ENCODE peak calls at places on chromosomes 12 and 14, in five cellular contexts. One of them, this sample, is unnamed.

GRCh38 chr12:124548854-124549378 is 18.5 kb downstream of the NCOR2 start:
- DNase-seq in lower leg skin: peak
- DNase-seq in heart right ventricle: no peak
- DNase-seq in HCT116: no peak
- DNase-seq in NB4: no peak
- DNase-seq in this sample: no peak

GRCh38 chr12:26092706-26093105 is 32.1 kb downstream of the BHLHE41 start:
- DNase-seq in NB4: no peak
- DNase-seq in lower leg skin: no peak
- DNase-seq in heart right ventricle: no peak
- DNase-seq in HCT116: no peak
- DNase-seq in this sample: no peak

GRCh38 chr12:62750941-62751843 is 183.8 kb downstream of the PPM1H start:
- DNase-seq in HCT116: no peak
- DNase-seq in lower leg skin: no peak
- DNase-seq in NB4: no peak
- DNase-seq in heart right ventricle: no peak
- DNase-seq in this sample: no peak

GRCh38 chr14:63654346-63654745 is 12.7 kb upstream of the WDR89 start:
- DNase-seq in heart right ventricle: no peak
- DNase-seq in HCT116: no peak
- DNase-seq in lower leg skin: no peak
- DNase-seq in NB4: no peak
- DNase-seq in this sample: no peak

GRCh38 chr14:89004195-89004594 is 179.7 kb downstream of the TTC8 start:
- DNase-seq in NB4: peak
- DNase-seq in lower leg skin: no peak
- DNase-seq in heart right ventricle: no peak
- DNase-seq in HCT116: no peak
- DNase-seq in this sample: no peak

GRCh38 chr12:27236498-27236897 is 7.6 kb upstream of the STK38L start:
- DNase-seq in lower leg skin: no peak
- DNase-seq in HCT116: peak
- DNase-seq in heart right ventricle: no peak
- DNase-seq in NB4: peak
- DNase-seq in this sample: no peak

GRCh38 chr12:5524769-5525436 is 93.0 kb downstream of the NTF3 start:
- DNase-seq in heart right ventricle: no peak
- DNase-seq in HCT116: no peak
- DNase-seq in NB4: no peak
- DNase-seq in lower leg skin: peak
- DNase-seq in this sample: no peak

GRCh38 chr12:97312570-97313135 is 150.0 kb upstream of the RMST start:
- DNase-seq in NB4: no peak
- DNase-seq in heart right ventricle: no peak
- DNase-seq in HCT116: no peak
- DNase-seq in lower leg skin: no peak
- DNase-seq in this sample: no peak

GRCh38 chr12:14418526-14418925 is 53.0 kb downstream of the ATF7IP start:
- DNase-seq in HCT116: no peak
- DNase-seq in NB4: no peak
- DNase-seq in heart right ventricle: no peak
- DNase-seq in lower leg skin: no peak
- DNase-seq in this sample: no peak

GRCh38 chr14:61940669-61941420 is 178.6 kb downstream of the SNAPC1 start:
- DNase-seq in NB4: no peak
- DNase-seq in heart right ventricle: no peak
- DNase-seq in lower leg skin: no peak
- DNase-seq in HCT116: no peak
- DNase-seq in this sample: no peak

GRCh38 chr14:75059642-75060041 is 4.2 kb downstream of the ACYP1 start:
- DNase-seq in HCT116: no peak
- DNase-seq in NB4: no peak
- DNase-seq in heart right ventricle: no peak
- DNase-seq in lower leg skin: no peak
- DNase-seq in this sample: no peak

GRCh38 chr12:66160704-66161103 is 9.1 kb downstream of the TMBIM4 start:
- DNase-seq in NB4: no peak
- DNase-seq in lower leg skin: no peak
- DNase-seq in HCT116: no peak
- DNase-seq in heart right ventricle: peak
- DNase-seq in this sample: no peak

GRCh38 chr12:90235642-90236041 is 527.0 kb upstream of the ATP2B1 start:
- DNase-seq in NB4: no peak
- DNase-seq in heart right ventricle: no peak
- DNase-seq in HCT116: no peak
- DNase-seq in lower leg skin: no peak
- DNase-seq in this sample: no peak

GRCh38 chr14:104794099-104794498 is 1.4 kb downstream of the AKT1 start:
- DNase-seq in heart right ventricle: peak
- DNase-seq in lower leg skin: peak
- DNase-seq in HCT116: no peak
- DNase-seq in NB4: peak
- DNase-seq in this sample: peak

GRCh38 chr12:21695896-21696295 is 38.3 kb upstream of the LDHB start:
- DNase-seq in heart right ventricle: no peak
- DNase-seq in NB4: no peak
- DNase-seq in HCT116: no peak
- DNase-seq in lower leg skin: no peak
- DNase-seq in this sample: no peak

GRCh38 chr14:95075789-95076188 is 81.5 kb downstream of the DICER1 start:
- DNase-seq in HCT116: no peak
- DNase-seq in lower leg skin: no peak
- DNase-seq in heart right ventricle: no peak
- DNase-seq in NB4: no peak
- DNase-seq in this sample: no peak
- TF ChIP-seq CTCF in HCT116: no peak
- TF ChIP-seq CTCF in lower leg skin: no peak
- TF ChIP-seq CTCF in heart right ventricle: no peak
- TF ChIP-seq CTCF in NB4: no peak
- TF ChIP-seq CTCF in this sample: no peak

DNA sequence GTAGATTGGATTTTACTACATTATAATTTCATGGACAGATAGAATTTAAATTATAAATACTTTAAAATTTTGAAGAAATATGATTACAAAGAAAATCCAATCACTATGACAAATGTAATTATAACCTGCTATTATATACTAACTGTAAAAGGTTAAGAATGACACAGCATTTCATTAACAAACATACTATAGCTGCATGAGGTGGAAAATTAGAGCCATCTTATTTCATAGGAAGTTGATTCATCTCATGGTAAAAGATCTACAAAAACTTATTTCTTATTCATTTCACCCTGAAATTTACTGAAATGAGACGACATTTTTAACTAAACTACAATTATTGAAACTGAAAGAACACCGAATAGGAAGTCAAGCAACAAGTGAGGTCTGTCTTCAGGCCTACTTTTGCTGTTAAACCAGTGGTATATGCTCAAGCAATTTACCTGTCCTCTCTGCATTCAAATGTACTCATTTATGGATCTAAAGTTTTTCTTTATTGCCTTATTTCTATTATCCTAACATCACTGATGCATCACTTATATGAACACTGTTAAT is 87.2 kb downstream of the CEP83 start:
- DNase-seq in HCT116: no peak
- DNase-seq in lower leg skin: no peak
- DNase-seq in NB4: no peak
- DNase-seq in heart right ventricle: no peak
- DNase-seq in this sample: no peak
- TF ChIP-seq CTCF in HCT116: no peak
- TF ChIP-seq CTCF in lower leg skin: no peak
- TF ChIP-seq CTCF in NB4: no peak
- TF ChIP-seq CTCF in heart right ventricle: no peak
- TF ChIP-seq CTCF in this sample: no peak

GRCh38 chr14:35438910-35439713 is 34.6 kb upstream of the NFKBIA start:
- DNase-seq in heart right ventricle: no peak
- DNase-seq in NB4: peak
- DNase-seq in HCT116: peak
- DNase-seq in lower leg skin: no peak
- DNase-seq in this sample: no peak
- TF ChIP-seq CTCF in heart right ventricle: peak
- TF ChIP-seq CTCF in NB4: peak
- TF ChIP-seq CTCF in HCT116: peak
- TF ChIP-seq CTCF in lower leg skin: no peak
- TF ChIP-seq CTCF in this sample: peak

GRCh38 chr14:51652168-51653095 is 722 bp downstream of the FRMD6 start:
- DNase-seq in HCT116: no peak
- DNase-seq in NB4: no peak
- DNase-seq in heart right ventricle: peak
- DNase-seq in lower leg skin: peak
- DNase-seq in this sample: peak
- TF ChIP-seq CTCF in HCT116: no peak
- TF ChIP-seq CTCF in NB4: no peak
- TF ChIP-seq CTCF in heart right ventricle: no peak
- TF ChIP-seq CTCF in lower leg skin: no peak
- TF ChIP-seq CTCF in this sample: no peak

DNA sequence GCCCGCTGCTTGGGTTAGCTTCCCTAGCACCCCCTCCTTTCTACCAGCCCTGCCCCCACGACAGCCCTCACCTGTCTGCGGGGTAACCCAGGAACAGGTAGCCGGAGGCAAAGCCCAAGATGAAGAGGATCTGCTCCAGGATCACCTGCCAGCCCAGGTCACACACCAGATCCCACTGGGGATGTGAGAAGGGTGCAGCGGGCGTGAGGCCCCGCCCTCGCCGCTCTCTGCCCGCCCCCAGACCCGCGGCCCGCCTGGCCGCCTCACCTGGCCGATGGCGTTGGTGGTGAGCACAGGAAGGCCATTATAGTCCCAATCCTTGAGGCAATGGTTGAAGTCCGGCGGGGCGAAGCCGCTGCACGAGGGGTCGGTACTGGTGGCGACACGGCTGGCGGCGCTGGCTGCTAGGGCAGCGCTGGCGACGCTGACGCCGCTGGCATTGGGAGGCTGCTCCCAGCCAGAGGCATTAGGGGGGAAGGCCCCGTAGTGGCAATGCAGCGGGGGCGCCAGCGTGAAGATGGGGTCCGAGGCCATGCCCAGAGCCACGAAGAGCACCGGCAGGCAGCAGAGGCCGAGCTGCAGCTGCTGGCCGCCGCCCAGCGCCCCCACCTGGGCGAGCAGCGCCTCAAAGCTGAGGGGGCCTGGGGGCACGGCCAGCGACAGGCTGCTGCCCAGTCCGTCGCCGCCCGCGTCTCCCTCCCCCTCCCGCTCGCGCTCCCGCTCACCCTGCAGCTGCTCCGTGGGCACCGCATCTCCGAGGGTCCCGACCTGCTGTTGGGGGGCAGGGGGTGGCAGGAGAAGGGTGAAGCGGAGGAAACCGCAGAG is 794 bp downstream of the SLC22A17 start:
- DNase-seq in HCT116: no peak
- DNase-seq in heart right ventricle: peak
- DNase-seq in lower leg skin: peak
- DNase-seq in NB4: no peak
- DNase-seq in this sample: no peak
- TF ChIP-seq CTCF in HCT116: no peak
- TF ChIP-seq CTCF in heart right ventricle: no peak
- TF ChIP-seq CTCF in lower leg skin: no peak
- TF ChIP-seq CTCF in NB4: no peak
- TF ChIP-seq CTCF in this sample: no peak

GRCh38 chr12:116498471-116498870 is 60.7 kb upstream of the MAP1LC3B2 start:
- DNase-seq in HCT116: no peak
- DNase-seq in lower leg skin: no peak
- DNase-seq in heart right ventricle: no peak
- DNase-seq in NB4: no peak
- DNase-seq in this sample: no peak

GRCh38 chr12:116497051-116497529 is 62.1 kb upstream of the MAP1LC3B2 start:
- DNase-seq in lower leg skin: peak
- DNase-seq in NB4: no peak
- DNase-seq in HCT116: peak
- DNase-seq in heart right ventricle: no peak
- DNase-seq in this sample: no peak

GRCh38 chr12:116490481-116490880 is 68.7 kb upstream of the MAP1LC3B2 start:
- DNase-seq in NB4: peak
- DNase-seq in HCT116: no peak
- DNase-seq in lower leg skin: no peak
- DNase-seq in heart right ventricle: no peak
- DNase-seq in this sample: no peak

GRCh38 chr12:116492703-116493324 is 66.4 kb upstream of the MAP1LC3B2 start:
- DNase-seq in NB4: peak
- DNase-seq in lower leg skin: no peak
- DNase-seq in heart right ventricle: no peak
- DNase-seq in HCT116: peak
- DNase-seq in this sample: no peak

GRCh38 chr12:116495260-116495659 is 63.9 kb upstream of the MAP1LC3B2 start:
- DNase-seq in heart right ventricle: no peak
- DNase-seq in NB4: no peak
- DNase-seq in HCT116: peak
- DNase-seq in lower leg skin: no peak
- DNase-seq in this sample: no peak
- TF ChIP-seq CTCF in heart right ventricle: no peak
- TF ChIP-seq CTCF in NB4: no peak
- TF ChIP-seq CTCF in HCT116: no peak
- TF ChIP-seq CTCF in lower leg skin: no peak
- TF ChIP-seq CTCF in this sample: no peak

GRCh38 chr14:29580763-29581162 is 346.9 kb downstream of the PRKD1 start:
- DNase-seq in HCT116: no peak
- DNase-seq in lower leg skin: no peak
- DNase-seq in heart right ventricle: no peak
- DNase-seq in NB4: no peak
- DNase-seq in this sample: no peak
- TF ChIP-seq CTCF in HCT116: no peak
- TF ChIP-seq CTCF in lower leg skin: no peak
- TF ChIP-seq CTCF in heart right ventricle: no peak
- TF ChIP-seq CTCF in NB4: no peak
- TF ChIP-seq CTCF in this sample: no peak

GRCh38 chr14:68363401-68363800 is 429.5 kb downstream of the ZFP36L1 start:
- DNase-seq in NB4: no peak
- DNase-seq in heart right ventricle: no peak
- DNase-seq in lower leg skin: no peak
- DNase-seq in HCT116: peak
- DNase-seq in this sample: no peak
- TF ChIP-seq CTCF in NB4: no peak
- TF ChIP-seq CTCF in heart right ventricle: no peak
- TF ChIP-seq CTCF in lower leg skin: no peak
- TF ChIP-seq CTCF in HCT116: peak
- TF ChIP-seq CTCF in this sample: no peak

DNA sequence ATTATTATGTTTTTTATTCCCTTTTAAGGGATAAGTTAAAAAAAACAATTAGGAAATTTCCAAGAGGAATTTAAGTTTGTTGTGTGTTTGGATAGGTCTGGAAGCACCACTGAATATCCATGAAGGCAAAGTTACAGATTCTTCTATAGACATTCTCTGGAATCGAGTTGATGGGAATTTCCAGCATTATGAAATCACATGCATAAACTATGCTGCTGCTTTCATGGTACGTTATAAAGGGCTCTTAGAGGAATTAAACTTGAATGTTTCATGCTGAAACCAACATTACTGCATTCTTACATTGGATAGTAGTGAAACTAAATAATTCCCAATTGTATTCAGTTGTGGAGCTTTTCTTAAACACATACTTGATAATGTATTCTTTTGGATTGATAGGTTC is 21.5 kb upstream of the PTPRQ start:
- DNase-seq in heart right ventricle: no peak
- DNase-seq in HCT116: no peak
- DNase-seq in NB4: no peak
- DNase-seq in lower leg skin: no peak
- DNase-seq in this sample: no peak
- TF ChIP-seq CTCF in heart right ventricle: no peak
- TF ChIP-seq CTCF in HCT116: no peak
- TF ChIP-seq CTCF in NB4: no peak
- TF ChIP-seq CTCF in lower leg skin: no peak
- TF ChIP-seq CTCF in this sample: no peak

This sample was measured in heart left ventricle.